ENCODE peak calls at places on chromosomes 7 and 10, in eight cellular contexts. U, B, O, A, E, X, W and Q are unnamed samples.

GRCh38 chr10:127854769-127855583 is 37.8 kb downstream of the CLRN3 start:
- DNase-seq in U (no peak), B (no peak), O (peak; percentile 83), A (no peak), E (no peak), X (no peak), W (no peak), Q (no peak)

GRCh38 chr7:31105256-31105950 is 53.3 kb downstream of the ADCYAP1R1 start:
- DNase-seq in U (no peak), B (no peak), O (no peak), A (no peak), E (no peak), X (no peak), W (no peak), Q (no peak)

GRCh38 chr7:17625038-17625437 is 315.3 kb downstream of the SNX13 start:
- DNase-seq in U (no peak), B (no peak), O (no peak), A (no peak), E (peak; percentile 67), X (no peak), W (no peak), Q (peak; percentile 97)

GRCh38 chr7:103918928-103919868 is 70.3 kb downstream of the RELN start:
- DNase-seq in U (no peak), B (no peak), O (no peak), A (no peak), E (no peak), X (peak; percentile 26), W (no peak), Q (no peak)

GRCh38 chr10:73968101-73968515 is 29.8 kb upstream of the VCL start:
- DNase-seq in U (peak; percentile 29), B (peak; percentile 66), O (no peak), A (no peak), E (no peak), X (no peak), W (no peak), Q (peak; percentile 25)

GRCh38 chr7:47516985-47517590 is 64.8 kb downstream of the TNS3 start:
- DNase-seq in U (no peak), B (no peak), O (no peak), A (no peak), E (no peak), X (no peak), W (no peak), Q (no peak)

GRCh38 chr7:69256634-69257081 is 341.6 kb upstream of the AUTS2 start:
- DNase-seq in U (peak; percentile 6), B (no peak), O (no peak), A (peak; percentile 89), E (no peak), X (no peak), W (no peak), Q (peak; percentile 69)

GRCh38 chr10:123852411-123852951 is 39.1 kb downstream of the CPXM2 start:
- DNase-seq in U (no peak), B (no peak), O (no peak), A (no peak), E (no peak), X (no peak), W (no peak), Q (no peak)

GRCh38 chr10:49509904-49510303 is 29.0 kb downstream of the ERCC6 start:
- DNase-seq in U (no peak), B (no peak), O (no peak), A (no peak), E (no peak), X (no peak), W (no peak), Q (no peak)

GRCh38 chr7:20441346-20441745 is 110.6 kb downstream of the ITGB8 start:
- DNase-seq in U (no peak), B (no peak), O (no peak), A (no peak), E (no peak), X (no peak), W (no peak), Q (no peak)

GRCh38 chr10:24483701-24484100 is 240.0 kb downstream of the ARHGAP21 start:
- DNase-seq in U (peak; percentile 75), B (peak; percentile 46), O (no peak), A (peak; percentile 94), E (peak; percentile 99), X (no peak), W (peak; percentile 74), Q (peak; percentile 51)

GRCh38 chr10:58981051-58981450 is 195.4 kb upstream of the PHYHIPL start:
- DNase-seq in U (no peak), B (no peak), O (no peak), A (no peak), E (no peak), X (no peak), W (no peak), Q (no peak)

GRCh38 chr7:76294344-76295024 is 8.0 kb upstream of the HSPB1 start:
- DNase-seq in U (peak; percentile 96), B (peak; percentile 92), O (peak; percentile 55), A (peak; percentile 52), E (peak; percentile 95), X (peak; percentile 82), W (peak; percentile 83), Q (peak; percentile 94)

GRCh38 chr7:36487756-36488336 is 98.2 kb downstream of the ANLN start:
- DNase-seq in U (peak; percentile 71), B (peak; percentile 66), O (peak; percentile 39), A (peak; percentile 63), E (peak; percentile 60), X (no peak), W (peak; percentile 59), Q (peak; percentile 23)

GRCh38 chr7:121547341-121548092 is 151.4 kb upstream of the FAM3C start:
- DNase-seq in U (peak; percentile 66), B (peak; percentile 80), O (peak; percentile 75), A (peak; percentile 62), E (peak; percentile 50), X (peak; percentile 67), W (peak; percentile 63), Q (peak; percentile 45)

GRCh38 chr7:83155996-83156395 is 6.7 kb downstream of the PCLO start:
- DNase-seq in U (no peak), B (no peak), O (no peak), A (no peak), E (no peak), X (no peak), W (no peak), Q (no peak)

GRCh38 chr7:83159731-83160130 is 3.0 kb downstream of the PCLO start:
- DNase-seq in U (no peak), B (no peak), O (no peak), A (no peak), E (peak; percentile 17), X (no peak), W (no peak), Q (no peak)

GRCh38 chr7:83161851-83162401 is 758 bp downstream of the PCLO start:
- DNase-seq in U (no peak), B (no peak), O (no peak), A (no peak), E (peak; percentile 6), X (no peak), W (no peak), Q (no peak)

GRCh38 chr7:83162402-83163256 is at the start of gene PCLO:
- DNase-seq in U (peak; percentile 92), B (peak; percentile 94), O (peak; percentile 77), A (peak; percentile 87), E (peak; percentile 98), X (no peak), W (peak; percentile 92), Q (peak; percentile 56)

DNA sequence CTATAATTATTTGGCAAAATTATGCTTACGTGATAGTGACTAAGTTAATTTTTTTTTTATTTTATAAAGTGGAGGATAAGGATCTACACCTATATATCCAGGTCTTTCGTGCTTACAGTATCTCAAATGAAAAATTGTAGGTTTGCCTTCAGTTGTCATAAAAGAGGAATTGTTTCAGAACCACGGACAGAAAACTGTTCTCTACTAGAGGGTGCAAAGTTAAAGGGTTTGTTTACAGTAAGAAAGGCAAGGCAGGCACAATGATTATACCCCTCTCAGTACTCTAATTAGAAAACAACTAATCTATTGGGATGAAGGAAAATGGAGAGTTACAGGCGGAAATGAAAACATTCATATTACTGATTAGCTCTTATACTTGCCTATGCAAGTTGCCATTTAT is 1.5 kb downstream of the PCLO start:
- DNase-seq in U (no peak), B (peak; percentile 49), O (no peak), A (no peak), E (peak; percentile 9), X (no peak), W (no peak), Q (no peak)
- H3K4me2 ChIP-seq in U (peak overlapping the region; percentile 90), B (peak overlapping the region; percentile 97), O (peak overlapping the region; percentile 67), A (peak overlapping the region; percentile 88), E (peak overlapping the region; percentile 93), X (no peak overlapping the region), W (peak overlapping the region; percentile 93), Q (no peak overlapping the region)

GRCh38 chr10:132406750-132407149 is 9.8 kb downstream of the PWWP2B start:
- DNase-seq in U (no peak), B (no peak), O (no peak), A (no peak), E (no peak), X (no peak), W (no peak), Q (no peak)

GRCh38 chr10:132408367-132408781 is 11.4 kb downstream of the PWWP2B start:
- DNase-seq in U (no peak), B (peak; percentile 46), O (no peak), A (peak; percentile 52), E (peak; percentile 25), X (no peak), W (no peak), Q (no peak)

GRCh38 chr10:132407846-132408278 is 10.9 kb downstream of the PWWP2B start:
- DNase-seq in U (no peak), B (peak; percentile 91), O (peak; percentile 17), A (peak; percentile 89), E (peak; percentile 75), X (no peak), W (no peak), Q (no peak)

GRCh38 chr10:132406181-132406580 is 9.2 kb downstream of the PWWP2B start:
- DNase-seq in U (no peak), B (no peak), O (no peak), A (no peak), E (no peak), X (no peak), W (no peak), Q (no peak)

DNA sequence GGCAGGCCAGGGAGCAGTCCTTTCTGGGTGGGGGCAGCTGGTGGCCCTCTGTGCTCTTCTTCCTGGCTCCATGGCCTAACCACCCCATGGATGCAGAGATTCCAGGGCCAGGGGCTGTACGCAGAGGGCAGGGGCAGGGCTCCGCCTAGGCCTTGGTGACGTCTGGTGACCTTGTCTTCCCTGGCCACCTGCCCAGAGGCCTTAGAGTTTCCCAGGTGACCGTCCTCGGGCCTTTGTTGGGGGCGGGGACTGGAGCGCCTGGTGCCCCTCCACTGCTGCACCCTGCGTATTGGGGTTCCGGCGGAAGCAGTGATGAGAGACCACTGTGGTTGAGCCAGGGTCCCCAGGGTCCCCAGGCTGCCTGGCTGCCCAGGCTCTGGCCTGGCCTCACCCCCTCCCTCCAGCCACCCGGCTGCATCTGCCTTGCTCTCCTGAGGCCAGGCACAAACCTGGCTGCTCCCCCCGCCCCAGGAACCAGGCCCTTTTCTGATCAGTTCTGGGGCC is 10.3 kb downstream of the PWWP2B start:
- DNase-seq in U (no peak), B (no peak), O (no peak), A (peak; percentile 72), E (no peak), X (no peak), W (no peak), Q (no peak)
- H3K27ac ChIP-seq in U (peak overlapping the region; percentile 32), B (peak overlapping the region; percentile 78), O (no peak overlapping the region), A (peak overlapping the region; percentile 94), E (peak overlapping the region; percentile 2), X (no peak overlapping the region), W (peak overlapping the region; percentile 83), Q (no peak overlapping the region)

GRCh38 chr7:6252310-6252709 is 20.1 kb downstream of the CYTH3 start:
- DNase-seq in U (no peak), B (no peak), O (no peak), A (no peak), E (peak; percentile 79), X (no peak), W (no peak), Q (peak; percentile 84)
- H3K4me1 ChIP-seq in U (peaks cover 49% of the 10 kb centered on the region), B (peaks cover 6% of the 10 kb centered on the region), O (no peaks in the 10 kb centered on the region), A (no peaks in the 10 kb centered on the region), E (peaks cover 49% of the 10 kb centered on the region), X (peaks cover 4% of the 10 kb centered on the region), W (no peaks in the 10 kb centered on the region), Q (peaks cover 64% of the 10 kb centered on the region)

GRCh38 chr10:70115948-70116682 is 16.5 kb downstream of the AIFM2 start:
- DNase-seq in U (peak; percentile 45), B (peak; percentile 84), O (peak; percentile 71), A (no peak), E (peak; percentile 25), X (peak; percentile 84), W (peak; percentile 21), Q (no peak)
- H3K4me2 ChIP-seq in U (no peak overlapping the region), B (no peak overlapping the region), O (no peak overlapping the region), A (no peak overlapping the region), E (no peak overlapping the region), X (no peak overlapping the region), W (no peak overlapping the region), Q (no peak overlapping the region)